ENCODE peak calls at places on chromosomes 4 and X, in four cellular contexts. One of them, this sample, is unnamed.

GRCh38 chrX:68584221-68584620 is 63.2 kb upstream of the STARD8 start:
- DNase-seq in HepG2: no peak
- DNase-seq in K562: peak; percentile 65
- DNase-seq in GM12878: no peak
- DNase-seq in this sample: no peak

GRCh38 chr4:136867465-136867864 is 664.8 kb downstream of the PCDH18 start:
- DNase-seq in HepG2: no peak
- DNase-seq in K562: no peak
- DNase-seq in GM12878: no peak
- DNase-seq in this sample: no peak

GRCh38 chrX:14697453-14697852 is 168.1 kb downstream of the GLRA2 start:
- DNase-seq in HepG2: peak; percentile 23
- DNase-seq in K562: peak; percentile 25
- DNase-seq in GM12878: no peak
- DNase-seq in this sample: peak; percentile 60

GRCh38 chr4:157079441-157079840 is 3.5 kb downstream of the GLRB start:
- DNase-seq in HepG2: no peak
- DNase-seq in K562: no peak
- DNase-seq in GM12878: no peak
- DNase-seq in this sample: no peak

GRCh38 chr4:1465173-1466033 is 59.2 kb upstream of the NKX1-1 start:
- DNase-seq in HepG2: no peak
- DNase-seq in K562: no peak
- DNase-seq in GM12878: no peak
- DNase-seq in this sample: no peak

GRCh38 chr4:110793890-110794588 is 171.2 kb upstream of the PITX2 start:
- DNase-seq in HepG2: no peak
- DNase-seq in K562: no peak
- DNase-seq in GM12878: no peak
- DNase-seq in this sample: no peak

GRCh38 chr4:97994765-97995465 is 148.4 kb downstream of the STPG2 start:
- DNase-seq in HepG2: no peak
- DNase-seq in K562: no peak
- DNase-seq in GM12878: no peak
- DNase-seq in this sample: no peak

GRCh38 chr4:1346781-1347409 is at the start of gene UVSSA:
- DNase-seq in HepG2: peak; percentile 97
- DNase-seq in K562: peak; percentile 99
- DNase-seq in GM12878: peak; percentile 97
- DNase-seq in this sample: peak; percentile 100

GRCh38 chrX:3697220-3697684 is 16.2 kb downstream of the PRKX start:
- DNase-seq in HepG2: no peak
- DNase-seq in K562: peak; percentile 52
- DNase-seq in GM12878: no peak
- DNase-seq in this sample: no peak

GRCh38 chrX:30039768-30040167 is 175.6 kb upstream of the MAGEB2 start:
- DNase-seq in HepG2: no peak
- DNase-seq in K562: no peak
- DNase-seq in GM12878: no peak
- DNase-seq in this sample: no peak

GRCh38 chr4:92012899-92013867 is 290.6 kb upstream of the GRID2 start:
- DNase-seq in HepG2: peak; percentile 35
- DNase-seq in K562: no peak
- DNase-seq in GM12878: no peak
- DNase-seq in this sample: no peak

GRCh38 chrX:68683580-68683979 is 36.1 kb downstream of the STARD8 start:
- DNase-seq in HepG2: no peak
- DNase-seq in K562: no peak
- DNase-seq in GM12878: no peak
- DNase-seq in this sample: no peak

GRCh38 chr4:952881-953573 is 20.3 kb downstream of the DGKQ start:
- DNase-seq in HepG2: no peak
- DNase-seq in K562: no peak
- DNase-seq in GM12878: no peak
- DNase-seq in this sample: no peak

GRCh38 chrX:19875051-19875432 is 12.4 kb downstream of the SH3KBP1 start:
- DNase-seq in HepG2: no peak
- DNase-seq in K562: no peak
- DNase-seq in GM12878: no peak
- DNase-seq in this sample: no peak

GRCh38 chr4:142473960-142474338 is 372.2 kb downstream of the INPP4B start:
- DNase-seq in HepG2: no peak
- DNase-seq in K562: no peak
- DNase-seq in GM12878: no peak
- DNase-seq in this sample: no peak

GRCh38 chr4:108272566-108272965 is 103.8 kb upstream of the LEF1 start:
- DNase-seq in HepG2: no peak
- DNase-seq in K562: no peak
- DNase-seq in GM12878: no peak
- DNase-seq in this sample: no peak

GRCh38 chrX:153900806-153901752 is 3.4 kb upstream of the AVPR2 start:
- DNase-seq in HepG2: no peak
- DNase-seq in K562: peak; percentile 77
- DNase-seq in GM12878: peak; percentile 55
- DNase-seq in this sample: peak; percentile 37

GRCh38 chrX:150615356-150615755 is 46.9 kb downstream of the MTM1 start:
- DNase-seq in HepG2: no peak
- DNase-seq in K562: no peak
- DNase-seq in GM12878: no peak
- DNase-seq in this sample: no peak

GRCh38 chr4:188341428-188341827 is 202.2 kb downstream of the TRIML1 start:
- DNase-seq in HepG2: peak; percentile 2
- DNase-seq in K562: no peak
- DNase-seq in GM12878: no peak
- DNase-seq in this sample: no peak

GRCh38 chrX:27565992-27566391 is 24.2 kb upstream of the DCAF8L2 start:
- DNase-seq in HepG2: peak; percentile 88
- DNase-seq in K562: peak; percentile 51
- DNase-seq in GM12878: no peak
- DNase-seq in this sample: no peak

GRCh38 chr4:139728840-139729239 is 63.2 kb downstream of the MGST2 start:
- DNase-seq in HepG2: peak; percentile 38
- DNase-seq in K562: no peak
- DNase-seq in GM12878: no peak
- DNase-seq in this sample: no peak

GRCh38 chr4:70632028-70632427 is 3.5 kb downstream of the ENAM start:
- DNase-seq in HepG2: no peak
- DNase-seq in K562: no peak
- DNase-seq in GM12878: no peak
- DNase-seq in this sample: no peak

GRCh38 chr4:185115827-185116232 is 27.2 kb upstream of the SLC25A4 start:
- DNase-seq in HepG2: peak; percentile 79
- DNase-seq in K562: peak; percentile 95
- DNase-seq in GM12878: no peak
- DNase-seq in this sample: peak; percentile 66

GRCh38 chr4:88054909-88055308 is 47.5 kb downstream of the PKD2 start:
- DNase-seq in HepG2: peak; percentile 70
- DNase-seq in K562: peak; percentile 34
- DNase-seq in GM12878: no peak
- DNase-seq in this sample: peak; percentile 46

GRCh38 chrX:123108513-123109427 is 75.3 kb upstream of the GRIA3 start:
- DNase-seq in HepG2: no peak
- DNase-seq in K562: no peak
- DNase-seq in GM12878: no peak
- DNase-seq in this sample: no peak

GRCh38 chr4:22129454-22130075 is 181.0 kb upstream of the KCNIP4 start:
- DNase-seq in HepG2: peak; percentile 5
- DNase-seq in K562: peak; percentile 6
- DNase-seq in GM12878: no peak
- DNase-seq in this sample: peak; percentile 22

GRCh38 chrX:155611302-155611701 is 1.4 kb downstream of the TMLHE start:
- DNase-seq in HepG2: no peak
- DNase-seq in K562: no peak
- DNase-seq in GM12878: no peak
- DNase-seq in this sample: no peak

GRCh38 chr4:87270144-87270543 is 49.7 kb upstream of the KLHL8 start:
- DNase-seq in HepG2: peak; percentile 62
- DNase-seq in K562: peak; percentile 53
- DNase-seq in GM12878: no peak
- DNase-seq in this sample: peak; percentile 60

DNA sequence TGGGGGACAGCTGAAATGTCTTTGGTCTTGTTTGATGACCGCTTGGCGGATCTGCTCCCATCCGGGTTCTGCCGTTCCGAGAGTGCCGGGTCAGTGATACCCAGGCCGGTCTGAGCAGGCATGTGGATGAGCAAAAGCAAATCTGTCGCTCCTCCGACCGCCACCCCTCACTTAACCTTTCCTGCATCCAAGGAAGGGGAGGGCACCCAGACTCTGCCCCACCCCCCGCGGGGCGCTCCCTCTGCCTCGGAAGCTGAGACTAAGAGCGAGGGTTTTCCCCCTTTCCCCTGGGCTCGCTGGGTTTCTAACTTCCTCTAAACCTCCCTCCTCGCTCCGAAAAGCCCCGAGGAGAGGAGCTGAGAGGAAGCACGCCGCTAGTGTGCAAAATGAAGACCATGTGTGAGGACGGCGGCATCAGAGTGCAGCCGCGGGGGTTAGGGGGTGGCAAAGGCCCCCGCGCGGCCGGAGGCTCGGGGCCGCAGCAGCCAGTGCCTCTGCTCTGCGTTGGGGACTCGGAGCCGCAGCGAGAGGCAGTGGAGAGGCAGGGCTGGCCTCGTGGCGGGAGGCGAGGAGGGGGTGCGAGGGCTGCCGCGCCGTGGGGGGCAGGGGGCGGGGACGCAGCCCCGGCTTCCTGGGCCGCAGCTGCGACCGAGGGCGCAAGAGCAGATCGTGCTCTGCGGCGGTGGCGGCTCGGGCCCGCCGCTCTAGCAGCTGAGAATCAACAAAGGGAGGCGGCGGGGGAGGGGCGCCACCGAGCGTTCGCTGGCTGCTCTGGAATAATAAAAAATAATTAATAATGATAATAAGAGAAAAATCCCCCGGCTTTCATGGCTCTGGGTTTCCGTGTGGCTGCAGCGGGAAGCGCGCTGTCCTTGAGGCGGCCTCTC is 55.8 kb upstream of the BCOR start:
- DNase-seq in HepG2: no peak
- DNase-seq in K562: peak; percentile 75
- DNase-seq in GM12878: no peak
- DNase-seq in this sample: no peak
- TF ChIP-seq BHLHE40 in HepG2: no peak
- TF ChIP-seq BHLHE40 in K562: no peak
- TF ChIP-seq BHLHE40 in GM12878: no peak
- TF ChIP-seq BHLHE40 in this sample: no peak

DNA sequence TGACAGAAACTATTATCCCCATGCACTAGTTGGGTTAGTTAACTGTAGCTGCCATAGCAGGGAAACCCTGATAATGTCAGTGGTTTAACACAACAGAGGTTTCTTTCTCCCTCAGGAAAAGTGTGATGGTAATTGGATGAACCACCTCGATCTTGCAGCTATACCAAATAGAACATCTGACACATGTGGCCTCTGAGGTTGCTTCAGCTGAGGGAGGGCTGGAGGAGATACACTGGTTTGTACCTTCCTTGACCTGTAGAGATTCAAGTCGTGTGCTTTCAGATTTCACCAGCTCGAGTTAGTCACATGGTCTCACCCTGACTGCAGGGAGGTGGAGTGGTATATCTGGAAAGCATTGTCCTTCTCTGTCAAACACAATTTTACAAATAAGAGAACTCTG is 147.2 kb upstream of the SFRP2 start:
- DNase-seq in HepG2: no peak
- DNase-seq in K562: no peak
- DNase-seq in GM12878: no peak
- DNase-seq in this sample: no peak
- TF ChIP-seq FOXM1 in HepG2: no peak
- TF ChIP-seq FOXM1 in K562: no peak
- TF ChIP-seq FOXM1 in GM12878: no peak
- TF ChIP-seq FOXM1 in this sample: no peak

GRCh38 chrX:74346124-74346523 is 42.1 kb downstream of the ZCCHC13 start:
- DNase-seq in HepG2: no peak
- DNase-seq in K562: peak; percentile 37
- DNase-seq in GM12878: no peak
- DNase-seq in this sample: no peak

GRCh38 chrX:74349387-74349786 is 45.4 kb downstream of the ZCCHC13 start:
- DNase-seq in HepG2: peak; percentile 3
- DNase-seq in K562: no peak
- DNase-seq in GM12878: no peak
- DNase-seq in this sample: no peak

GRCh38 chrX:74343327-74343969 is 39.5 kb downstream of the ZCCHC13 start:
- DNase-seq in HepG2: no peak
- DNase-seq in K562: peak; percentile 11
- DNase-seq in GM12878: no peak
- DNase-seq in this sample: no peak

GRCh38 chrX:74338852-74339251 is 34.9 kb downstream of the ZCCHC13 start:
- DNase-seq in HepG2: no peak
- DNase-seq in K562: no peak
- DNase-seq in GM12878: no peak
- DNase-seq in this sample: no peak

DNA sequence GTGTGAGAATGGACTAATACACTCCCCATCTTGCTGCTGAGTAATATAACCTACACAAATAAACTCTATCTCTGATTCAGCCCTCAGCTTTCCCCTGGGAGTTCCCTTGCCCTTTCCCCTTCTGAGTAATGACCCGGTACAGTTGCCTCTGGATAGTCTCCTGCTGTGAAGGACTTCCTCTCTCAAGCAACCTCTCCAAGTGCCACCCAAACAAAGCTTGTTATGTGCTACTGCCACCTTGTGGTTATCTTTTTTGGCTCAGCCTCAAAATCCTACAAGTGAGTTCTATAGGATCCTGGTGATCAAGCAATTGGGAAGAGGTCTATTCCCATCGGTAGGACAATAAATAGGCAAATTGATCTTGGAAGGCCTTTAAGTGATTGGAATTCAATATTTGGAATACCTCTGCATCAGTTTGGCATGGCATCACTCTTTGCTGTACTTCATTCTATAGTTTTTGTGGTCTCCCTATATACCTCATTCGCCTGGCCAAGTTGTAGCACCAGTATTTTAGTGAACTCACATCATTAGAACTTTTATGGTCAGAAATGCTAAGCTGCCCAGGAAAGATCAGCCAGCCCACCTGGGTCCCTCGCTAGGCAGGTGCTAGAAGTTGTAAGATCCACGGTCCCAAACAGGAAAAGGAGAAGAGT is 40.1 kb downstream of the ZCCHC13 start:
- DNase-seq in HepG2: peak; percentile 60
- DNase-seq in K562: peak; percentile 78
- DNase-seq in GM12878: peak; percentile 39
- DNase-seq in this sample: peak; percentile 94
- TF ChIP-seq BHLHE40 in HepG2: no peak
- TF ChIP-seq BHLHE40 in K562: no peak
- TF ChIP-seq BHLHE40 in GM12878: no peak
- TF ChIP-seq BHLHE40 in this sample: no peak

GRCh38 chrX:46256875-46257274 is 288.3 kb downstream of the ZNF674 start:
- DNase-seq in HepG2: no peak
- DNase-seq in K562: no peak
- DNase-seq in GM12878: no peak
- DNase-seq in this sample: no peak

GRCh38 chrX:46254623-46255022 is 290.6 kb downstream of the ZNF674 start:
- DNase-seq in HepG2: no peak
- DNase-seq in K562: no peak
- DNase-seq in GM12878: no peak
- DNase-seq in this sample: no peak

GRCh38 chrX:46255066-46255465 is 290.2 kb downstream of the ZNF674 start:
- DNase-seq in HepG2: no peak
- DNase-seq in K562: no peak
- DNase-seq in GM12878: no peak
- DNase-seq in this sample: no peak

GRCh38 chrX:46258356-46258755 is 286.9 kb downstream of the ZNF674 start:
- DNase-seq in HepG2: no peak
- DNase-seq in K562: no peak
- DNase-seq in GM12878: no peak
- DNase-seq in this sample: no peak

GRCh38 chrX:46257451-46257879 is 287.8 kb downstream of the ZNF674 start:
- DNase-seq in HepG2: no peak
- DNase-seq in K562: no peak
- DNase-seq in GM12878: no peak
- DNase-seq in this sample: no peak
- TF ChIP-seq FOXM1 in HepG2: no peak
- TF ChIP-seq FOXM1 in K562: no peak
- TF ChIP-seq FOXM1 in GM12878: no peak
- TF ChIP-seq FOXM1 in this sample: no peak

This sample was measured in HEK293T.